ENCODE peak calls at places on chromosomes 16 and 17, in five cellular contexts. O is left ventricle myocardium inferior, Z is adrenal gland, I is upper lobe of right lung, N is colonic mucosa. C is an unnamed sample. For H3K4me1, the result is how much of the 10 kb centered on the place peaks cover.

GRCh38 chr16:26993511-26993910 is 73.2 kb upstream of the C16orf82 start:
- DNase-seq in I (no peak), O (no peak), Z (peak), N (no peak), C (no peak)

GRCh38 chr17:8005357-8005756 is 2.9 kb downstream of the GUCY2D start:
- DNase-seq in Z (no peak), I (peak), O (no peak), N (no peak), C (peak)

GRCh38 chr17:49676276-49676868 is 1.5 kb downstream of the SPOP start:
- DNase-seq in N (no peak), O (no peak), Z (no peak), I (no peak), C (no peak)

GRCh38 chr17:29133146-29133713 is 47.0 kb downstream of the MYO18A start:
- DNase-seq in O (peak), I (no peak), N (no peak), Z (peak), C (no peak)

GRCh38 chr17:17395246-17395802 is 81.5 kb upstream of the MED9 start:
- DNase-seq in I (no peak), O (no peak), Z (no peak), N (no peak), C (no peak)

GRCh38 chr16:70805787-70806186 is 4.8 kb upstream of the VAC14 start:
- DNase-seq in O (no peak), N (no peak), I (no peak), Z (no peak), C (no peak)

GRCh38 chr17:77247048-77247541 is 106.3 kb downstream of the SEC14L1 start:
- DNase-seq in Z (peak), O (peak), N (peak), I (peak), C (peak)

GRCh38 chr17:27456681-27457404 is 595 bp downstream of the KSR1 start:
- DNase-seq in Z (peak), I (peak), O (peak), N (no peak), C (no peak)

GRCh38 chr17:28369684-28370034 is 448 bp downstream of the VTN start:
- DNase-seq in I (peak), O (no peak), N (no peak), Z (peak), C (no peak)

GRCh38 chr16:17238285-17239028 is 232.3 kb downstream of the XYLT1 start:
- DNase-seq in O (no peak), N (no peak), Z (no peak), I (no peak), C (no peak)

GRCh38 chr17:74690409-74690825 is 22.3 kb downstream of the CD300LF start:
- DNase-seq in I (no peak), Z (peak), N (no peak), O (no peak), C (peak)

GRCh38 chr17:2212328-2212981 is 91.1 kb downstream of the SMG6 start:
- DNase-seq in O (peak), Z (peak), N (no peak), I (no peak), C (no peak)

GRCh38 chr17:65987988-65988387 is 203.9 kb downstream of the CEP112 start:
- DNase-seq in I (no peak), N (peak), O (no peak), Z (no peak), C (no peak)

GRCh38 chr16:57574086-57574485 is 31.6 kb downstream of the ADGRG5 start:
- DNase-seq in I (no peak), Z (no peak), N (no peak), O (no peak), C (peak)

GRCh38 chr16:24609740-24610420 is 70.5 kb downstream of the RBBP6 start:
- DNase-seq in N (peak), I (peak), O (peak), Z (peak), C (peak)

GRCh38 chr17:40307691-40308289 is 1.2 kb upstream of the RARA start:
- DNase-seq in Z (no peak), I (no peak), O (peak), N (peak), C (no peak)
- H3K4me1 ChIP-seq in Z (half or more), I (half or more), O (half or more), N (under half), C (half or more)

GRCh38 chr17:45108595-45109521 is 23.5 kb downstream of the PLCD3 start:
- DNase-seq in I (no peak), N (no peak), O (no peak), Z (no peak), C (no peak)
- H3K27ac ChIP-seq in I (no peak), N (no peak), O (peak), Z (peak), C (no peak)

GRCh38 chr17:80908776-80909175 is 82.9 kb upstream of the CHMP6 start:
- DNase-seq in O (no peak), Z (no peak), I (no peak), N (no peak), C (peak)

GRCh38 chr17:80905586-80906230 is 85.9 kb upstream of the CHMP6 start:
- DNase-seq in Z (no peak), O (no peak), I (no peak), N (no peak), C (peak)

GRCh38 chr17:80908206-80908605 is 83.4 kb upstream of the CHMP6 start:
- DNase-seq in N (no peak), Z (no peak), O (no peak), I (no peak), C (no peak)

GRCh38 chr17:80906364-80907259 is 85.0 kb upstream of the CHMP6 start:
- DNase-seq in Z (no peak), O (no peak), I (no peak), N (no peak), C (peak)

DNA sequence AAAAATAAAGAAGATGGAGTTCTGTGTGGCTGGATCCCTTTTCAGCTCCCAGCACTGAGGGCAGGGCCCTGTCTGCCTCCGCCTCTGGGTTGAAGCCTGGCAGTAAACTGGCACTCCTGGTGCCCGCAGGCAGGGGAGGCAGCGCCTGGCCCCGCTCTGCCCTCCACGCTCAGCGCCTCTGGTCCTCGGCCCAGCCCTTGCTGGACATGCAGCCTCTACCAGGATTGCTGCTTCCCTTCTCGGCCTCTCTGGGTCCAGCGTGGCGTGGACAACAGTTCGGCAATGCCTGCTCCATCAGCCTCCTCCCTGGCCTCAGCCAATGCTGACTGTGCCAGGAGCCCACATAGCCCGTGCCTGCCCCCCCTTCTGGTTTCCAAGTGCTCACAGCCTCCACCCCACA is 84.4 kb upstream of the CHMP6 start:
- DNase-seq in I (no peak), N (no peak), Z (no peak), O (no peak), C (peak)
- H3K4me1 ChIP-seq in I (under half), N (under half), Z (under half), O (under half), C (under half)

GRCh38 chr17:57650548-57650947 is 94.6 kb downstream of the CCDC182 start:
- DNase-seq in Z (no peak), O (no peak), N (no peak), I (no peak), C (no peak)

GRCh38 chr17:57649191-57649590 is 95.9 kb downstream of the CCDC182 start:
- DNase-seq in O (no peak), Z (no peak), N (no peak), I (no peak), C (no peak)

GRCh38 chr17:57649731-57650484 is 95.2 kb downstream of the CCDC182 start:
- DNase-seq in N (no peak), I (no peak), O (no peak), Z (no peak), C (no peak)

GRCh38 chr17:57645950-57646686 is 99.0 kb downstream of the CCDC182 start:
- DNase-seq in N (no peak), I (no peak), O (no peak), Z (peak), C (no peak)

DNA sequence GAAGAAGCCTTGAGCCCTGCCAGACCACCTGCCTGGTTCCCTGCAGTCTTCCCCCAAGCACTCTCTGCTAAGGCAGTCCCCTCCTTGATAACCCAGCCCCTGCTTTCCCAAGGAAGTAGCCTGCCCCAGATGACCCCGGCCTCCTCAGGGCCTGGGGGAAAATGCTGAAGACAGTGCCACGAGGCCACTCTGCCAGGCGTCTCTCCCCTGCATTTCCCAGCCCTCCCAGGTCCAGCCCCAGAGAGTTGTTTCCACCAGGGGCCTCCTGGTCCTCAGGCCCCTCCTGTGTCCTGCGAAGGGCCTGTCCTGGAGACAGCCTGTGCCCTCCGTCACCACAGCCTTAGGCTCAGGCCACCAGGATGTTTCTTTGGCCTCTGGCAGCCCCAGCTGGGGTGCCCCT is 96.4 kb downstream of the CCDC182 start:
- DNase-seq in N (no peak), Z (no peak), I (no peak), O (no peak), C (no peak)
- H3K27ac ChIP-seq in N (no peak), Z (no peak), I (no peak), O (no peak), C (no peak)

GRCh38 chr16:88637797-88638196 is 575 bp upstream of the IL17C start:
- DNase-seq in I (no peak), N (no peak), Z (no peak), O (no peak), C (no peak)

GRCh38 chr16:88639231-88640038 is 1.1 kb downstream of the IL17C start:
- DNase-seq in I (peak), N (peak), Z (no peak), O (no peak), C (no peak)

GRCh38 chr16:88640520-88641247 is 2.3 kb downstream of the IL17C start:
- DNase-seq in I (no peak), N (no peak), Z (no peak), O (no peak), C (peak)

GRCh38 chr16:88638323-88639230 is at the start of gene IL17C:
- DNase-seq in O (no peak), Z (no peak), N (peak), I (no peak), C (no peak)

GRCh38 chr16:88640039-88640495 is 1.7 kb downstream of the IL17C start:
- DNase-seq in I (no peak), O (no peak), Z (no peak), N (no peak), C (no peak)
- H3K4me1 ChIP-seq in I (under half), O (under half), Z (under half), N (under half), C (under half)

DNA sequence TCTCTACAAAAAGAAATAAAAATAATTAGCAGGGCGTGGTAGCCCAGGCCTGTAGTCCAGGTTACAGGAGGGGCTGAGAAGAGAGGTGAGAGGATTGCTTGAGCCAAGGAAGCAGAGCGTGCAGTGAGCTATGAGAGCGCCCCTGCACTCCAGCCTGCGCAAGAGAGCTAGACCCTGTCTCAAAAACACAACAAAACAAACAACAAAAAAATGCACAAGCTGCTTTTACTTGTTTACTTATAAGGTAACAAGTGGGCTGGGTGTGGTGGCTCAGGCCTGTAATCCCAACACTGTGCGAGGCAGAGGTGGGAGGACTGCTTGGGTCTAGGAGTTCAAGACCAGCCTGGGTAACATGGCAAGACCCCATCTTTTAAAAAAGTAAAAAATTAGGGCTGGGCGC is 1.7 kb downstream of the CYTH1 start:
- DNase-seq in Z (no peak), I (peak), N (no peak), O (no peak), C (no peak)
- H3K27ac ChIP-seq in Z (peak), I (peak), N (peak), O (peak), C (peak)

C was measured in RWPE2.